ENCODE peak calls at places on chromosomes 7 and 10, in eight cellular contexts. C, Y, T, L, A, Z, I and X are unnamed samples.

GRCh38 chr7:32616625-32617024 is 121.3 kb downstream of the AVL9 start:
- DNase-seq in A (no peak), I (no peak), Z (peak; percentile 85), T (no peak), Y (no peak), L (peak; percentile 60), C (peak; percentile 93), X (peak; percentile 65)

GRCh38 chr10:88992945-88993537 is 2.4 kb downstream of the FAS start:
- DNase-seq in A (no peak), T (no peak), Z (peak; percentile 37), L (no peak), Y (no peak), C (peak; percentile 55), I (no peak), X (peak; percentile 24)

GRCh38 chr10:44619975-44620374 is 235.1 kb upstream of the CXCL12 start:
- DNase-seq in C (peak; percentile 59), L (no peak), Z (no peak), Y (no peak), I (no peak), A (no peak), T (no peak), X (peak; percentile 27)

GRCh38 chr7:151426486-151426905 is 13.4 kb downstream of the CRYGN start:
- DNase-seq in A (no peak), L (peak; percentile 79), Z (peak; percentile 40), I (no peak), T (no peak), Y (no peak), C (peak; percentile 83), X (peak; percentile 60)

GRCh38 chr7:68504766-68505165 is 1093.5 kb upstream of the AUTS2 start:
- DNase-seq in T (no peak), C (no peak), A (no peak), L (no peak), Y (no peak), I (no peak), Z (no peak), X (no peak)

GRCh38 chr7:105876964-105877601 is 684 bp upstream of the ATXN7L1 start:
- DNase-seq in Y (peak; percentile 8), C (peak; percentile 38), T (peak; percentile 64), A (peak; percentile 18), Z (peak; percentile 26), L (peak; percentile 44), I (no peak), X (peak; percentile 52)

GRCh38 chr7:131931368-131931767 is 374.9 kb upstream of the PODXL start:
- DNase-seq in Y (no peak), I (no peak), T (no peak), C (no peak), Z (peak; percentile 16), L (no peak), A (no peak), X (no peak)

GRCh38 chr7:29208410-29209250 is 14.1 kb downstream of the CHN2 start:
- DNase-seq in Z (no peak), C (no peak), L (no peak), Y (no peak), A (no peak), T (no peak), I (no peak), X (no peak)

GRCh38 chr10:88530629-88531382 is 52.3 kb downstream of the RNLS start:
- DNase-seq in T (no peak), C (no peak), I (no peak), Z (no peak), A (no peak), Y (no peak), L (no peak), X (no peak)

GRCh38 chr7:147197006-147197405 is 1080.4 kb downstream of the CNTNAP2 start:
- DNase-seq in A (no peak), T (no peak), Y (no peak), Z (peak; percentile 82), I (no peak), L (no peak), C (no peak), X (no peak)

GRCh38 chr10:49598986-49599385 is 11.1 kb upstream of the SLC18A3 start:
- DNase-seq in L (no peak), A (no peak), C (no peak), Z (no peak), Y (no peak), I (no peak), T (no peak), X (peak; percentile 46)

GRCh38 chr7:33062782-33063443 is 337 bp upstream of the NT5C3A start:
- DNase-seq in C (peak; percentile 94), L (peak; percentile 96), Y (peak; percentile 96), A (peak; percentile 85), T (peak; percentile 96), Z (peak; percentile 97), I (peak; percentile 91), X (peak; percentile 97)

GRCh38 chr10:80580811-80581468 is 43.2 kb downstream of the SH2D4B start:
- DNase-seq in C (no peak), I (no peak), Z (no peak), Y (no peak), L (no peak), A (no peak), T (no peak), X (no peak)

GRCh38 chr10:124224331-124225028 is 131.1 kb upstream of the CHST15 start:
- DNase-seq in T (no peak), C (peak; percentile 70), Z (no peak), A (no peak), I (no peak), L (no peak), Y (no peak), X (no peak)

GRCh38 chr10:5040781-5041470 is 37.3 kb upstream of the AKR1C2 start:
- DNase-seq in Z (peak; percentile 58), A (no peak), Y (no peak), L (no peak), I (no peak), C (no peak), T (no peak), X (no peak)

GRCh38 chr10:3898821-3899220 is 113.8 kb upstream of the KLF6 start:
- DNase-seq in C (no peak), Y (no peak), I (no peak), A (no peak), L (no peak), T (no peak), Z (no peak), X (no peak)

GRCh38 chr10:73932625-73933112 is 21.7 kb downstream of the PLAU start:
- DNase-seq in Y (no peak), I (no peak), C (no peak), A (no peak), Z (no peak), T (no peak), L (no peak), X (no peak)

GRCh38 chr7:76074972-76075370 is 27.1 kb downstream of the MDH2 start:
- DNase-seq in C (peak; percentile 29), Y (no peak), I (no peak), T (no peak), A (no peak), L (no peak), Z (no peak), X (no peak)

GRCh38 chr10:128221128-128221527 is 94.9 kb upstream of the MKI67 start:
- DNase-seq in I (no peak), L (no peak), A (no peak), T (no peak), Z (no peak), Y (no peak), C (no peak), X (no peak)

GRCh38 chr7:98148607-98149006 is 41.9 kb downstream of the LMTK2 start:
- DNase-seq in C (no peak), A (no peak), Z (no peak), L (no peak), I (no peak), Y (no peak), T (no peak), X (no peak)

GRCh38 chr7:115357213-115357999 is 435.5 kb downstream of the MDFIC start:
- DNase-seq in L (no peak), Y (no peak), C (no peak), I (no peak), A (no peak), Z (no peak), T (no peak), X (no peak)

GRCh38 chr10:123614888-123615287 is 51.3 kb upstream of the GPR26 start:
- DNase-seq in Z (peak; percentile 45), T (peak; percentile 87), C (no peak), A (peak; percentile 8), I (peak; percentile 17), Y (peak; percentile 26), L (peak; percentile 67), X (peak; percentile 70)

GRCh38 chr7:157875230-157876179 is 538.7 kb downstream of the DNAJB6 start:
- DNase-seq in C (no peak), A (peak; percentile 45), T (peak; percentile 80), Z (no peak), L (peak; percentile 49), I (peak; percentile 53), Y (no peak), X (no peak)

GRCh38 chr10:50501899-50502556 is 121.7 kb downstream of the SGMS1 start:
- DNase-seq in Z (no peak), L (no peak), Y (no peak), C (no peak), T (no peak), I (no peak), A (no peak), X (peak; percentile 6)

GRCh38 chr7:28434510-28434909 is 22.2 kb downstream of the CREB5 start:
- DNase-seq in T (no peak), Y (no peak), L (no peak), Z (peak; percentile 26), I (no peak), A (no peak), C (no peak), X (no peak)

GRCh38 chr7:22320416-22320815 is 36.5 kb downstream of the RAPGEF5 start:
- DNase-seq in L (no peak), I (no peak), Z (no peak), A (no peak), T (no peak), C (no peak), Y (no peak), X (no peak)

GRCh38 chr10:70956029-70956759 is 67.8 kb upstream of the PCBD1 start:
- DNase-seq in A (no peak), Y (no peak), T (peak; percentile 60), Z (no peak), L (no peak), I (no peak), C (no peak), X (no peak)